ENCODE peak calls at places on chromosomes 16 and 17, in seven cellular contexts. J, A, L, C, S, F and I are unnamed samples.

GRCh38 chr17:16250635-16251034 is 33.6 kb downstream of the PIGL start:
- DNase-seq in J (no peak), A (no peak), L (peak), C (no peak), S (no peak), F (no peak), I (no peak)

GRCh38 chr17:78546476-78546875 is 30.7 kb downstream of the DNAH17 start:
- DNase-seq in J (no peak), A (no peak), L (peak), C (no peak), S (no peak), F (no peak), I (no peak)

GRCh38 chr17:12070561-12070960 is 49.9 kb downstream of the MAP2K4 start:
- DNase-seq in J (no peak), A (no peak), L (peak), C (no peak), S (no peak), F (peak), I (no peak)

GRCh38 chr17:44651228-44651627 is 5.0 kb upstream of the MEIOC start:
- DNase-seq in J (no peak), A (no peak), L (no peak), C (no peak), S (no peak), F (no peak), I (no peak)

GRCh38 chr16:31472559-31473203 is 729 bp downstream of the TGFB1I1 start:
- DNase-seq in J (peak), A (peak), L (peak), C (peak), S (peak), F (peak), I (peak)

GRCh38 chr16:7285520-7285919 is 47.1 kb upstream of the RBFOX1 start:
- DNase-seq in J (no peak), A (no peak), L (no peak), C (no peak), S (no peak), F (no peak), I (no peak)

GRCh38 chr17:55005520-55005919 is 37.0 kb downstream of the STXBP4 start:
- DNase-seq in J (no peak), A (no peak), L (peak), C (no peak), S (no peak), F (no peak), I (no peak)

GRCh38 chr17:16977932-16978331 is 6.0 kb upstream of the TNFRSF13B start:
- DNase-seq in J (no peak), A (no peak), L (peak), C (no peak), S (no peak), F (no peak), I (peak)

GRCh38 chr17:49198206-49198605 is 12.2 kb downstream of the GNGT2 start:
- DNase-seq in J (no peak), A (no peak), L (no peak), C (no peak), S (no peak), F (no peak), I (no peak)

GRCh38 chr17:67544364-67544763 is 167.3 kb downstream of the PITPNC1 start:
- DNase-seq in J (no peak), A (no peak), L (no peak), C (no peak), S (no peak), F (no peak), I (no peak)

GRCh38 chr17:13222931-13223330 is 205.1 kb upstream of the ELAC2 start:
- DNase-seq in J (no peak), A (peak), L (no peak), C (no peak), S (no peak), F (no peak), I (no peak)

GRCh38 chr16:54284931-54285413 is 1.6 kb downstream of the IRX3 start:
- DNase-seq in J (peak), A (no peak), L (peak), C (no peak), S (peak), F (no peak), I (no peak)

GRCh38 chr17:4365628-4366311 is 705 bp downstream of the UBE2G1 start:
- DNase-seq in J (peak), A (no peak), L (peak), C (no peak), S (peak), F (no peak), I (peak)

GRCh38 chr16:84896847-84897246 is 77.1 kb downstream of the CRISPLD2 start:
- DNase-seq in J (no peak), A (no peak), L (no peak), C (no peak), S (no peak), F (no peak), I (no peak)

GRCh38 chr17:77354721-77355455 is 214.1 kb downstream of the SEC14L1 start:
- DNase-seq in J (peak), A (no peak), L (peak), C (peak), S (no peak), F (peak), I (peak)

GRCh38 chr16:63188076-63188771 is 1152.0 kb upstream of the CDH8 start:
- DNase-seq in J (no peak), A (no peak), L (no peak), C (no peak), S (no peak), F (no peak), I (no peak)

GRCh38 chr17:43771463-43771862 is 7.3 kb downstream of the DUSP3 start:
- DNase-seq in J (no peak), A (no peak), L (no peak), C (no peak), S (no peak), F (no peak), I (no peak)

GRCh38 chr17:65048441-65048840 is 8.1 kb downstream of the GNA13 start:
- DNase-seq in J (no peak), A (no peak), L (no peak), C (no peak), S (no peak), F (no peak), I (no peak)

GRCh38 chr17:36941265-36942021 is 4.2 kb downstream of the LHX1 start:
- DNase-seq in J (no peak), A (no peak), L (no peak), C (no peak), S (no peak), F (no peak), I (no peak)

GRCh38 chr16:16100631-16101030 is 122.7 kb downstream of the ABCC6 start:
- DNase-seq in J (no peak), A (no peak), L (no peak), C (no peak), S (no peak), F (no peak), I (no peak)